ENCODE peak calls at places on chromosome 13, in seven cellular contexts. K is heart right ventricle, C is mesendoderm, G is fibroblast of lung, P is brain microvascular endothelial cell, Z is bronchial epithelial cell, R is neural progenitor cell. W is an unnamed sample.

GRCh38 chr13:24503376-24503690 is 9.2 kb downstream of the PARP4 start:
- DNase-seq in Z (no peak), G (no peak), R (no peak), K (no peak), P (no peak), C (no peak), W (no peak)

GRCh38 chr13:23567792-23568480 is 2.3 kb upstream of the TNFRSF19 start:
- DNase-seq in K (no peak), C (peak), R (peak), P (peak), Z (no peak), G (peak), W (no peak)

GRCh38 chr13:21069561-21070004 is 8.2 kb upstream of the LATS2 start:
- DNase-seq in G (peak), C (peak), R (no peak), Z (peak), K (no peak), P (peak), W (no peak)

GRCh38 chr13:65783383-65783782 is 1446.8 kb downstream of the PCDH9 start:
- DNase-seq in R (no peak), C (no peak), K (no peak), Z (no peak), P (no peak), G (no peak), W (peak)

GRCh38 chr13:40681341-40682051 is 15.1 kb upstream of the FOXO1 start:
- DNase-seq in G (peak), R (no peak), P (no peak), C (no peak), Z (no peak), K (no peak), W (no peak)

GRCh38 chr13:59700281-59700680 is 463.4 kb downstream of the DIAPH3 start:
- DNase-seq in K (no peak), P (peak), R (no peak), Z (no peak), C (no peak), G (peak), W (no peak)

GRCh38 chr13:59776924-59777690 is 386.6 kb downstream of the DIAPH3 start:
- DNase-seq in G (peak), Z (peak), C (no peak), P (peak), R (no peak), K (no peak), W (no peak)

GRCh38 chr13:80361883-80362327 is 21.0 kb upstream of the SPRY2 start:
- DNase-seq in Z (peak), G (no peak), C (peak), P (peak), R (peak), K (no peak), W (no peak)

GRCh38 chr13:113980489-113981064 is 6.7 kb upstream of the C13orf46 start:
- DNase-seq in R (no peak), K (no peak), G (no peak), P (no peak), C (no peak), Z (no peak), W (peak)

GRCh38 chr13:110560606-110561334 is 752 bp downstream of the RAB20 start:
- DNase-seq in Z (peak), K (peak), R (peak), G (no peak), P (peak), C (peak), W (peak)

GRCh38 chr13:50129065-50129922 is 114.0 kb downstream of the KCNRG start:
- DNase-seq in G (no peak), C (peak), K (no peak), P (no peak), R (peak), Z (no peak), W (no peak)

GRCh38 chr13:111267784-111268183 is 52.7 kb upstream of the TEX29 start:
- DNase-seq in C (no peak), K (no peak), P (no peak), R (no peak), Z (no peak), G (peak), W (no peak)

GRCh38 chr13:110458594-110459365 is 102.7 kb downstream of the RAB20 start:
- DNase-seq in R (no peak), K (no peak), P (no peak), G (no peak), Z (no peak), C (no peak), W (no peak)

GRCh38 chr13:41271456-41272285 is 8.3 kb upstream of the MTRF1 start:
- DNase-seq in C (no peak), Z (no peak), G (no peak), R (no peak), P (no peak), K (no peak), W (no peak)

GRCh38 chr13:70388935-70389334 is 280.7 kb upstream of the KLHL1 start:
- DNase-seq in P (no peak), Z (no peak), R (no peak), G (no peak), C (no peak), K (no peak), W (no peak)

GRCh38 chr13:51618626-51619025 is 34.4 kb downstream of the WDFY2 start:
- DNase-seq in R (no peak), P (no peak), C (no peak), G (no peak), Z (no peak), K (no peak), W (no peak)

GRCh38 chr13:114099191-114099590 is 33.2 kb downstream of the RASA3 start:
- DNase-seq in C (peak), K (peak), Z (no peak), G (peak), P (peak), R (peak), W (peak)

GRCh38 chr13:26377038-26377437 is 123.1 kb downstream of the CDK8 start:
- DNase-seq in R (peak), Z (peak), P (peak), C (peak), K (no peak), G (peak), W (no peak)

GRCh38 chr13:59946924-59947323 is 216.8 kb downstream of the DIAPH3 start:
- DNase-seq in P (no peak), Z (no peak), K (no peak), C (no peak), R (no peak), G (peak), W (no peak)

GRCh38 chr13:106100261-106100919 is 435.1 kb downstream of the EFNB2 start:
- DNase-seq in P (no peak), C (peak), K (no peak), G (no peak), Z (no peak), R (peak), W (peak)

GRCh38 chr13:101706651-101707050 is 254.2 kb downstream of the ITGBL1 start:
- DNase-seq in G (peak), C (peak), P (peak), Z (peak), R (no peak), K (no peak), W (no peak)

GRCh38 chr13:101628900-101629299 is 176.4 kb downstream of the ITGBL1 start:
- DNase-seq in C (no peak), P (no peak), G (no peak), K (no peak), R (no peak), Z (no peak), W (no peak)

GRCh38 chr13:76812971-76813691 is 73.1 kb downstream of the KCTD12 start:
- DNase-seq in P (no peak), K (peak), Z (no peak), C (no peak), R (no peak), G (no peak), W (peak)

GRCh38 chr13:80630685-80631121 is 289.8 kb upstream of the SPRY2 start:
- DNase-seq in G (peak), C (no peak), P (peak), R (no peak), Z (peak), K (no peak), W (no peak)

GRCh38 chr13:74576504-74576903 is 442.3 kb upstream of the KLF12 start:
- DNase-seq in C (peak), Z (no peak), R (no peak), P (no peak), G (no peak), K (no peak), W (no peak)

GRCh38 chr13:73966331-73966730 is 167.9 kb downstream of the KLF12 start:
- DNase-seq in C (no peak), Z (no peak), K (no peak), P (no peak), G (no peak), R (no peak), W (no peak)

GRCh38 chr13:101291647-101292515 is 124.4 kb downstream of the NALCN start:
- DNase-seq in G (peak), C (no peak), K (no peak), P (no peak), R (no peak), Z (no peak), W (no peak)

GRCh38 chr13:103036268-103036667 is 29.9 kb downstream of the SLC10A2 start:
- DNase-seq in R (no peak), C (no peak), P (no peak), K (no peak), Z (no peak), G (no peak), W (no peak)
- H3K4me3 ChIP-seq in R (no peak), C (no peak), P (no peak), K (no peak), Z (no peak), G (no peak), W (no peak)

DNA sequence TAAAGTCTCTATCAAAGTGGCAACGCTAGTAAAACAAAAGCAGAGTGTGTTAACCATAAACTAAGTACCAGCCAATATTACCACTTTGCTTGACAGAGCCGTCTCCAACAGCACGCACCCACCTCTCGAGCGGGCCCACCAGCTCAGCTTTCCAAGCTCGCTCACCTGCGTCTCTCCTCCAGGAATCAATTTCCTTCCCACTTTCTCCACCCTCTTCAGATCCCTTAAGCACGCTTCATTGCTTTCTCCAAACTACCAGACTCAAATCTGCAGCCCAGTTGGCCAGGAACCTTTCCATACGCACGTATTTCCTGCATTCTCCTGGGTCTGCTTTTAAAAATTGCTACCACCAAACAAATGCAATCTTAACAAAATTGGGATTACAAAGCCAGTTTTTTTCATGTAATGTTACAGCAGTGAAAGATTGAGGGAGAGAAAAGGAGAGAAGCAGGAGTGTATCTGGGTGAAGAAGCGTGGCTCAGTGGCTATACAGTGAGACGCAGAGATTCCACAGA is 1.5 kb downstream of the ENOX1 start:
- DNase-seq in C (peak), P (no peak), K (no peak), Z (no peak), R (peak), G (no peak), W (no peak)
- H3K4me3 ChIP-seq in C (no peak), P (peak), K (peak), Z (peak), R (peak), G (peak), W (peak)

GRCh38 chr13:79226938-79227337 is 179.1 kb downstream of the RBM26 start:
- DNase-seq in R (no peak), C (peak), P (no peak), Z (no peak), G (no peak), K (no peak), W (no peak)

GRCh38 chr13:79227418-79227817 is 178.6 kb downstream of the RBM26 start:
- DNase-seq in K (no peak), P (no peak), R (no peak), Z (peak), G (no peak), C (no peak), W (no peak)

GRCh38 chr13:79231887-79232286 is 174.2 kb downstream of the RBM26 start:
- DNase-seq in C (no peak), G (no peak), R (no peak), K (no peak), P (no peak), Z (peak), W (no peak)

GRCh38 chr13:79228972-79229371 is 177.1 kb downstream of the RBM26 start:
- DNase-seq in R (no peak), G (no peak), K (no peak), C (no peak), Z (peak), P (no peak), W (no peak)

DNA sequence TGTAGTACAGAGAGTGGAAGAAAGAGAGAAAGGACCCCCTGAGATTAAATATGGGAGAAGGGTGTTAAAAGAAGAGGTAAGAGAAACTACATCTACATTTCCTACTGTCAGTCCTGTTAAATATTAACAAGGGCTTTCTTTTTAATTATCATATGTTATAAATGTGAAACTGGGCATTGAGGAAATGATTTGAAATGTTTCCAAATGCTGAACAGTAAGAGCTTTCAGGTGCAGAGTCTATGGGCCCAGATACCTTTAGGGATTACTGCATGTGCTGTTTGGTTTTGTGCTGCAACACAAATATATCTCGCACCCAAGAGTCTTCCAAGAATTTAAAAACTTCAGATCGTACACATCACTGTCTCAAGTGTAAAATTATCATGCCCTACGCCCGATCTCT is 176.3 kb downstream of the RBM26 start:
- DNase-seq in R (no peak), G (no peak), Z (no peak), K (no peak), C (no peak), P (no peak), W (no peak)
- H3K4me3 ChIP-seq in R (no peak), G (no peak), Z (no peak), K (no peak), C (no peak), P (no peak), W (no peak)

DNA sequence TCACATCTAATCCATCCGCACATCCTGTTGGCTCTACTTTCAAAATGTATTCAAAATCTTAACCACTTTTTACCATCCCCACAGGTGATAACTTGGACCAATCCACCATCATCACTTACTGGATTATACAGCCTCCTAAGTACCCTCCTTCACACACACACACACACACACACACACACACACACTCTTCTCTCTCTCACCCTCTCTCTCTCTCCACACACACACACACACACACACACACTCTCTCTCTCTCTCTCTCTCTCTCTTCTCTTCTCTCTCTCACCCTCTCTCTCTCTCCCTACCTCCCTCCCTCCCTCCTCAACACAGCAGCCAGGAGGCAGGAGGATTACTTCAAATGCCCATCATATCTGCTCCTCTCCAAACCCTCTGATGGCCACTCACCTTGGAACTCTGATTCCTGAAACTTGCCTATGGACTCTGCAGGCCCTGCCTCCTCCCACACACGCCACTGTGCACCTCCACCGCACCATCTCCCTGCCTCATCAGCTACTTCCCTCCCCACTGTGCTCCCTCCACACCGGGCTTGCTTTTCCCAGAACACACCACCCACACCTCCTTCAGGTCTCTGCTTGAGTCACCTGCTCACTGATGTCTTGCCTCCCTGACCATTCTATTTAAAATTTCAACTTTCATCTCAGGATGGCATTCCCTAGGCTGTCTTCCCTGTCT is 39.7 kb downstream of the RCBTB2 start:
- DNase-seq in G (no peak), C (no peak), Z (peak), R (no peak), P (no peak), K (no peak), W (no peak)
- H3K4me3 ChIP-seq in G (no peak), C (no peak), Z (no peak), R (no peak), P (no peak), K (no peak), W (no peak)

DNA sequence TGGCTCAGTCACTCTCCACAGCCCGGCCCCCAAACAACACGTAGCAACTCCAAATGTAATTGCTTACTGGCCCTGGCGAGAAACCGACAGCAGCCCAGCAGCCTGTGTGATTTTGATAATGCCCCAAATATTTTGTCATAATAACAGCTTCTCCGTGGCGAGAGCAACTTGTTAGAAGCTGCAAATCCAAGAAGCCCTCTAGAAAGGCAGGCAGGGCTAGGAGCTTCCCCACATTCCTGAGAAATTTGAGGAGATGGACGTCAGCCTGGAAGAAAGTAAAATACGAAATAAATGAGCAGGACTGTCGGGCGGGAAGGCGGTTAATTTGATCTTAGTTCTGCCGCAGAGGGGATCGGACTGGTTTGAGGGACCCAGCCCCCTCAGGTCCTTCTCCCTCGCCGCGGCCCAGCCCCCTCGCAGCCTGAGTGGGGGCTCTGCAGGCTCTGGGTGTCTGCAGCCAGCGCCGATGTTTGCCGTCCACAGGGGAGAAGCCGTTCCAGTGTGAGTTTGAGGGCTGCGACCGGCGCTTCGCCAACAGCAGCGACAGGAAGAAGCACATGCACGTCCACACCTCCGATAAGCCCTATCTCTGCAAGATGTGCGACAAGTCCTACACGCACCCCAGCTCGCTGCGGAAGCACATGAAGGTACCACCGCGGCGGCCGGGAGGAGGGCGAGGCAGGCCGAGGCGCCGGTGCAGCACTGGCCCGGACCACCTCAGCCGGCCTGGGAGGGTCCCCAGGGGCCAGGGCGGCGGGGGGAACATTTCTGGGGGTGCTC is 3.1 kb downstream of the ZIC2 start:
- DNase-seq in K (no peak), R (peak), P (no peak), Z (no peak), C (peak), G (no peak), W (no peak)
- H3K4me3 ChIP-seq in K (no peak), R (peak), P (peak), Z (no peak), C (peak), G (no peak), W (no peak)

GRCh38 chr13:112820318-112820717 is 130.5 kb downstream of the ATP11A start:
- DNase-seq in K (no peak), P (no peak), Z (no peak), R (no peak), C (no peak), G (no peak), W (no peak)

GRCh38 chr13:112819111-112819510 is 129.3 kb downstream of the ATP11A start:
- DNase-seq in G (no peak), R (no peak), P (no peak), C (no peak), Z (no peak), K (no peak), W (no peak)

GRCh38 chr13:112818698-112819045 is 128.8 kb downstream of the ATP11A start:
- DNase-seq in P (no peak), C (no peak), R (no peak), G (no peak), K (no peak), Z (no peak), W (no peak)

GRCh38 chr13:112818040-112818697 is 128.3 kb downstream of the ATP11A start:
- DNase-seq in R (no peak), G (no peak), P (no peak), C (no peak), K (no peak), Z (no peak), W (no peak)

DNA sequence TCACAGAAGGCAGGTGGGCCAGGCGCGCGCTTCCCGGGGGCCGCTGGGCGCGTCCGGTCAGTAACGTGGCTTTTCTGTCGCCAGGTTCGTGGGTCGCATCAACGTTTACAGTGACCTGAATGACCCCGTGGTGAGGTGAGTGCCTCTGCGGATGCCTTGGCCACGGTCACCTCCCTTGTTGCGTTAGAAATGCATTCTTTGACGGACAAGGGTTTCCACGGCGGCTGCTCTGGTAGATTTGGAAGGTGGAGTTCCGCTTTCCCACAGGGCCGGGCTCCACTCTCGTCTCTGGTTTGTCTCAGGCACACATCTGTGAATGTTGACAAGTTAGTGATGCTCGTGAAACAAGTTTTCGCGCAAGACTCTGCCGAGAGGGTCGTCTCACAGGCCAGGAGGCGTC is 130.0 kb downstream of the ATP11A start:
- DNase-seq in R (no peak), P (no peak), K (no peak), C (no peak), Z (no peak), G (no peak), W (no peak)
- H3K4me3 ChIP-seq in R (no peak), P (no peak), K (no peak), C (no peak), Z (no peak), G (no peak), W (no peak)

GRCh38 chr13:95644611-95645052 is at the start of gene DZIP1:
- DNase-seq in K (peak), R (peak), Z (peak), C (peak), P (peak), G (peak), W (peak)
- H3K4me3 ChIP-seq in K (peak), R (peak), Z (peak), C (peak), P (peak), G (peak), W (peak)

GRCh38 chr13:89076622-89077021 is 1405.5 kb downstream of the SLITRK5 start:
- DNase-seq in R (no peak), P (no peak), G (no peak), K (no peak), Z (no peak), C (no peak), W (no peak)
- H3K4me3 ChIP-seq in R (no peak), P (no peak), G (no peak), K (no peak), Z (no peak), C (no peak), W (no peak)